ENCODE peak calls at places on chromosomes 13 and 19, in seven cellular contexts. Y is GM23248; F is HT-29; U is HAP-1; H is AG09319; G is stimulated activated naive CD4-positive, alpha-beta T cell; L is AG08395. A is an unnamed sample.
A peak's percentile ranks its signal among the peaks of the same experiment; 100 is the strongest.

GRCh38 chr19:45322744-45323281 is at the start of gene CKM:
- DNase-seq in Y (no peak), F (no peak), U (no peak), H (no peak), G (no peak), L (no peak), A (no peak)

GRCh38 chr13:47437411-47437810 is 540.6 kb upstream of the HTR2A start:
- DNase-seq in Y (peak; percentile 76), F (no peak), U (no peak), H (no peak), G (no peak), L (peak; percentile 67), A (no peak)

GRCh38 chr19:11475861-11476260 is 5.0 kb downstream of the ELAVL3 start:
- DNase-seq in Y (no peak), F (no peak), U (no peak), H (no peak), G (no peak), L (no peak), A (no peak)

GRCh38 chr13:41111454-41111853 is 21.1 kb downstream of the KBTBD6 start:
- DNase-seq in Y (peak; percentile 44), F (no peak), U (no peak), H (no peak), G (no peak), L (no peak), A (no peak)

GRCh38 chr19:801030-801860 is 4.0 kb downstream of the PTBP1 start:
- DNase-seq in Y (peak; percentile 72), F (no peak), U (no peak), H (no peak), G (no peak), L (peak; percentile 54), A (no peak)

GRCh38 chr19:1875646-1876493 is 9.4 kb downstream of the ABHD17A start:
- DNase-seq in Y (peak; percentile 98), F (peak; percentile 82), U (peak; percentile 94), H (peak; percentile 64), G (peak; percentile 81), L (peak; percentile 89), A (peak; percentile 75)

GRCh38 chr13:59584902-59585670 is 578.6 kb downstream of the DIAPH3 start:
- DNase-seq in Y (no peak), F (no peak), U (no peak), H (no peak), G (no peak), L (no peak), A (no peak)

GRCh38 chr19:6021878-6022569 is 44.1 kb upstream of the RANBP3 start:
- DNase-seq in Y (peak; percentile 76), F (peak; percentile 41), U (peak; percentile 93), H (peak; percentile 16), G (peak; percentile 78), L (peak; percentile 78), A (peak; percentile 50)

GRCh38 chr19:1038995-1039645 is 787 bp upstream of the ABCA7 start:
- DNase-seq in Y (peak; percentile 45), F (peak; percentile 11), U (no peak), H (no peak), G (peak; percentile 54), L (no peak), A (no peak)

GRCh38 chr13:113630296-113630695 is 27.7 kb downstream of the ATP4B start:
- DNase-seq in Y (no peak), F (no peak), U (no peak), H (no peak), G (no peak), L (no peak), A (no peak)

GRCh38 chr13:98436379-98436909 is 140.5 kb downstream of the STK24 start:
- DNase-seq in Y (no peak), F (no peak), U (no peak), H (no peak), G (no peak), L (no peak), A (no peak)

GRCh38 chr19:24086974-24087595 is at the start of gene ZNF254:
- DNase-seq in Y (peak; percentile 98), F (no peak), U (peak; percentile 96), H (peak; percentile 87), G (peak; percentile 65), L (peak; percentile 94), A (peak; percentile 87)

GRCh38 chr13:22218784-22219183 is 547.9 kb downstream of the FGF9 start:
- DNase-seq in Y (peak; percentile 3), F (no peak), U (no peak), H (no peak), G (no peak), L (peak; percentile 22), A (no peak)

GRCh38 chr13:103067751-103068563 is 1.7 kb upstream of the SLC10A2 start:
- DNase-seq in Y (no peak), F (peak; percentile 45), U (peak; percentile 41), H (no peak), G (no peak), L (no peak), A (no peak)

GRCh38 chr19:6103217-6103644 is 7.1 kb downstream of the RFX2 start:
- DNase-seq in Y (peak; percentile 96), F (no peak), U (no peak), H (peak; percentile 90), G (no peak), L (peak; percentile 89), A (peak; percentile 22)

GRCh38 chr13:51666839-51667238 is 82.6 kb downstream of the WDFY2 start:
- DNase-seq in Y (no peak), F (no peak), U (no peak), H (no peak), G (no peak), L (no peak), A (no peak)

GRCh38 chr19:5691205-5691929 is 1.3 kb downstream of the RPL36 start:
- DNase-seq in Y (peak; percentile 60), F (peak; percentile 35), U (peak; percentile 76), H (peak; percentile 28), G (peak; percentile 32), L (peak; percentile 25), A (no peak)